ENCODE peak calls at places on chromosomes 3 and 15, in four cellular contexts. T, K, D and A are unnamed samples.

GRCh38 chr15:78103406-78104118 is 11.2 kb downstream of the SH2D7 start:
- DNase-seq in T (no peak), K (peak; percentile 27), D (no peak), A (no peak)

GRCh38 chr3:18389108-18389733 is 35.9 kb downstream of the SATB1 start:
- DNase-seq in T (no peak), K (peak; percentile 7), D (peak; percentile 6), A (no peak)

GRCh38 chr15:82663186-82663600 is 16.0 kb upstream of the CPEB1 start:
- DNase-seq in T (no peak), K (peak; percentile 27), D (no peak), A (peak; percentile 15)

GRCh38 chr15:101010781-101011180 is 91.6 kb downstream of the LRRK1 start:
- DNase-seq in T (peak; percentile 59), K (no peak), D (no peak), A (no peak)

GRCh38 chr15:38430106-38430760 is 23.7 kb upstream of the FAM98B start:
- DNase-seq in T (no peak), K (no peak), D (no peak), A (no peak)

GRCh38 chr3:197458906-197459470 is 96.8 kb downstream of the BDH1 start:
- DNase-seq in T (no peak), K (no peak), D (no peak), A (no peak)

GRCh38 chr3:10956991-10957390 is 35.6 kb upstream of the SLC6A1 start:
- DNase-seq in T (no peak), K (no peak), D (no peak), A (no peak)

GRCh38 chr3:187227658-187228258 is 30.5 kb downstream of the RTP1 start:
- DNase-seq in T (no peak), K (no peak), D (no peak), A (no peak)

GRCh38 chr3:159884661-159885402 is 103.8 kb upstream of the IL12A start:
- DNase-seq in T (no peak), K (no peak), D (no peak), A (no peak)

GRCh38 chr3:137105277-137105977 is 147.6 kb downstream of the IL20RB start:
- DNase-seq in T (no peak), K (no peak), D (peak; percentile 19), A (peak; percentile 8)